ENCODE peak calls at places on chromosomes 11 and 22, in four cellular contexts. D is H1, C is GM12892, Q is SK-N-SH. E is an unnamed sample.

GRCh38 chr22:22818861-22819855 is 68.5 kb upstream of the IGLL5 start:
- DNase-seq in D (no peak), C (peak), Q (no peak), E (peak)

GRCh38 chr11:118928870-118929495 is 3.3 kb upstream of the BCL9L start:
- DNase-seq in C (no peak), Q (peak), D (peak), E (no peak)

GRCh38 chr11:6656936-6657335 is 1.3 kb upstream of the DCHS1 start:
- DNase-seq in D (peak), Q (no peak), C (no peak), E (no peak)

GRCh38 chr11:21572210-21572609 is 620.7 kb upstream of the ANO5 start:
- DNase-seq in Q (no peak), C (no peak), D (no peak), E (no peak)

GRCh38 chr22:17106785-17107546 is 14.2 kb downstream of the TMEM121B start:
- DNase-seq in Q (no peak), D (no peak), C (no peak), E (peak)

GRCh38 chr11:69004411-69005182 is 8.4 kb downstream of the MRGPRF start:
- DNase-seq in Q (peak), D (no peak), C (peak), E (no peak)

GRCh38 chr11:82676483-82677094 is 57.1 kb downstream of the FAM181B start:
- DNase-seq in Q (no peak), D (no peak), C (no peak), E (no peak)

GRCh38 chr11:60515144-60515855 is at the start of gene MS4A13:
- DNase-seq in Q (peak), D (no peak), C (no peak), E (no peak)

GRCh38 chr11:35515224-35515623 is 10.2 kb downstream of the PAMR1 start:
- DNase-seq in D (no peak), Q (no peak), C (no peak), E (no peak)

GRCh38 chr11:17734418-17734911 is at the start of gene KCNC1:
- DNase-seq in C (no peak), D (peak), Q (peak), E (no peak)

GRCh38 chr11:45815747-45816146 is 10.8 kb downstream of the SLC35C1 start:
- DNase-seq in Q (peak), D (no peak), C (no peak), E (no peak)

GRCh38 chr11:132718711-132719641 is 813.3 kb downstream of the OPCML start:
- DNase-seq in C (no peak), D (no peak), Q (no peak), E (no peak)

DNA sequence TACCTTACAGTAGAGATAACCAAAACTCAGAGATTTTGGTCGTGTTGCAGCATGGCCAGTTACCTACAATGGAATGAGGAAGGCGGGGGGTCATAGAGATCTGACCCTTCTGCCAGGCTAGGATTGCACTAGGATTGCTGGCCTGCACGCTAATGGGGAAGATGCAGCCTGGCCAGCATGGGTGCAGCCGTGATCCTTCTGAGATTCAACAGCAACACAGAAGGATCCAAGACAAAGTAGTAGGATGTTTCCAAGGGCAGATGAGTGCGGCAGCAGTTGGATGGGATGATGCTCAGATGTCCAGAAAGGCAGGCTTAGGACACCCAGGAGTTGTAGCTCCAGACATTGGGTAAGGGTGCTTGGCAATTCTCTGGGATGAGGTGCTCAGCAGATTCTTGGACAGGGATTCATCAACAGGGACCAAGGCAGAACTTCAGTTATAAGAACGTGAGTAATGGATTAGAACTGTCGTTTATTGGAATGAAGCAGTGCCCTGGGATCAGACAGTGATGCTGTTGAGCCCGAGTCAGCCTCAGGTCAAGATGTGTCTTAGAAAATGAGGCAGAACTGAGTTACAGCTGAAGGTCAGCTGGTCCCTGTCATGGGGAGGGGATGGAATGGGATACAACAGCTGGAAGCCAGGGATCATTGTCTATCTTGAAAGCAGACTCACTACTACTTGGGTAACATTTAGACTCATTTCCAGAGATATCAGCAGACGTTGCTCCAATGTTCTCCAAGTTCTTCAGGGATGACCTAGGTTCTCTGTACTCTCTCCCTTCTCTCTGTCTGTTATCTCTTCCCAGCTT is 71.0 kb downstream of the PARVA start:
- DNase-seq in Q (no peak), D (no peak), C (no peak), E (no peak)
- TF ChIP-seq TAF1 in Q (no peak), D (no peak), C (no peak), E (no peak)

GRCh38 chr11:70851907-70852306 is 400.5 kb downstream of the SHANK2 start:
- DNase-seq in C (no peak), D (no peak), Q (no peak), E (no peak)

GRCh38 chr11:70854201-70854600 is 398.2 kb downstream of the SHANK2 start:
- DNase-seq in D (no peak), C (no peak), Q (no peak), E (no peak)

GRCh38 chr11:70853103-70853830 is 399.1 kb downstream of the SHANK2 start:
- DNase-seq in Q (no peak), D (no peak), C (no peak), E (no peak)

GRCh38 chr11:70857885-70858284 is 394.5 kb downstream of the SHANK2 start:
- DNase-seq in C (no peak), D (no peak), Q (no peak), E (no peak)

GRCh38 chr11:70854891-70855556 is 397.4 kb downstream of the SHANK2 start:
- DNase-seq in C (no peak), Q (peak), D (no peak), E (no peak)
- TF ChIP-seq TAF1 in C (no peak), Q (no peak), D (no peak), E (no peak)

DNA sequence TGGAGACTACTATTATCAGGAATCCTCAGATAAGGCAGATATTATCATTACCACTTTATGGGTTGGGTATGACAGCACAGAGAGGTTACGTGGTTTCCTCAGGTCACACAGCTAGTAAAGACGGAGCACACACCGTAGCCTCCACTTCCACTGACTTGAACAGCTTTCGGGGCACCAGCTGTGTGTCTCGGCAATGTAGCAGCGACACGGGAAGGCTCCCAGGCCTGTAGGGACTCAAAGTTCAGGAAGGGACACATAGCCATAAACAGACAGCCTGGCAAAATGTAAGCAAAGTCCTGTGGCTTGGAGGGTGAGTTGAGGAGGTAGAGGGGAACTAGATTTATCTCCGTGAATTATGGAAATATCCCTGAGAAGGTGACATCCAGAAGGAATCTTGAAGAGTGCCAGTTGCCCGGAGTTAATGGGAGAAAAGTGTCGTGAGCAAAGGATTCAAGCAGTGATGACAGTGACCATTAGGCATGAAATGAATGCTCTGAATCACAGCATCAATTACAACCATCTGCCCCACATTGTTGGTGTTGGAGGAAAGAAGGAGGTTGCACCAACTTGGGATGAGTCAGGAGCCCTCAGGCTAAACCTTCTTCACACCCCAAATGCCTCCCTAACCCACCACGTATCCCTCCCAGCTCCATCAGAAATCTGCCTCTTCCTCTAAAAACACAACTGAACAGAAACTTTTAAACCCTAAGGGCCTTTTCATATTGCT is 106.7 kb upstream of the ASPHD2 start:
- DNase-seq in Q (no peak), C (no peak), D (no peak), E (no peak)
- TF ChIP-seq TAF1 in Q (no peak), C (no peak), D (no peak), E (no peak)

GRCh38 chr11:105723269-105723668 is 113.4 kb downstream of the GRIA4 start:
- DNase-seq in D (no peak), C (no peak), Q (no peak), E (no peak)

GRCh38 chr11:105720096-105720495 is 110.2 kb downstream of the GRIA4 start:
- DNase-seq in Q (no peak), D (no peak), C (no peak), E (no peak)

GRCh38 chr11:105713696-105714095 is 103.8 kb downstream of the GRIA4 start:
- DNase-seq in Q (no peak), C (no peak), D (no peak), E (no peak)

GRCh38 chr11:105718641-105719040 is 108.8 kb downstream of the GRIA4 start:
- DNase-seq in D (no peak), Q (no peak), C (no peak), E (no peak)

GRCh38 chr11:105719073-105719846 is 109.4 kb downstream of the GRIA4 start:
- DNase-seq in D (no peak), Q (no peak), C (no peak), E (no peak)
- TF ChIP-seq TAF1 in D (no peak), Q (no peak), C (no peak), E (no peak)

GRCh38 chr22:40203568-40203967 is 25.8 kb downstream of the TNRC6B start:
- DNase-seq in D (no peak), C (no peak), Q (no peak), E (peak)

GRCh38 chr22:40206561-40206960 is 28.8 kb downstream of the TNRC6B start:
- DNase-seq in D (no peak), C (no peak), Q (no peak), E (no peak)

GRCh38 chr22:40202225-40202944 is 24.7 kb downstream of the TNRC6B start:
- DNase-seq in Q (no peak), C (no peak), D (no peak), E (no peak)

GRCh38 chr22:40200795-40201194 is 23.1 kb downstream of the TNRC6B start:
- DNase-seq in Q (no peak), C (no peak), D (no peak), E (no peak)

GRCh38 chr22:40204331-40205116 is 26.8 kb downstream of the TNRC6B start:
- DNase-seq in D (no peak), Q (peak), C (no peak), E (no peak)
- TF ChIP-seq TAF1 in D (no peak), Q (no peak), C (no peak), E (no peak)

GRCh38 chr11:23217072-23217471 is 356.8 kb upstream of the CCDC179 start:
- DNase-seq in Q (no peak), C (no peak), D (no peak), E (no peak)
- TF ChIP-seq TAF1 in Q (no peak), C (no peak), D (no peak), E (no peak)

GRCh38 chr11:12669930-12670329 is 4.3 kb upstream of the TEAD1 start:
- DNase-seq in D (no peak), Q (no peak), C (no peak), E (no peak)
- TF ChIP-seq TAF1 in D (no peak), Q (no peak), C (no peak), E (no peak)

GRCh38 chr11:3799883-3800282 is 2.5 kb upstream of the NUP98 start:
- DNase-seq in C (no peak), Q (no peak), D (no peak), E (no peak)

GRCh38 chr11:3802016-3802790 is 4.8 kb upstream of the NUP98 start:
- DNase-seq in C (no peak), Q (no peak), D (no peak), E (no peak)

GRCh38 chr11:3807856-3808845 is at the start of gene PGAP2:
- DNase-seq in Q (peak), C (peak), D (peak), E (peak)

GRCh38 chr11:3799143-3799542 is 1.8 kb upstream of the NUP98 start:
- DNase-seq in D (no peak), C (no peak), Q (no peak), E (no peak)

GRCh38 chr11:3803726-3804510 is 4.4 kb upstream of the PGAP2 start:
- DNase-seq in Q (no peak), C (no peak), D (no peak), E (no peak)
- TF ChIP-seq TAF1 in Q (no peak), C (no peak), D (no peak), E (no peak)